ENCODE peak calls at places on chromosome 7, in four cellular contexts. K is mammary epithelial cell, B is neuronal stem cell, H is H9. N is an unnamed sample. For H3K4me1, the result is how much of the 10 kb centered on the place peaks cover.

GRCh38 chr7:128799451-128799850 is 7.7 kb downstream of the CCDC136 start:
- DNase-seq in K (no peak), B (no peak), H (no peak), N (no peak)

GRCh38 chr7:102469972-102470825 is 5.4 kb downstream of the LRWD1 start:
- DNase-seq in B (no peak), K (no peak), H (no peak), N (peak)

GRCh38 chr7:140448781-140449180 is 30.5 kb downstream of the MKRN1 start:
- DNase-seq in H (no peak), B (no peak), K (no peak), N (no peak)

GRCh38 chr7:74174606-74175082 is 488 bp downstream of the EIF4H start:
- DNase-seq in H (peak), B (peak), K (peak), N (no peak)

GRCh38 chr7:132937286-132937685 is 144.6 kb downstream of the CHCHD3 start:
- DNase-seq in H (no peak), K (no peak), B (no peak), N (no peak)

GRCh38 chr7:75957021-75957736 is 37.2 kb downstream of the TMEM120A start:
- DNase-seq in B (no peak), K (no peak), H (peak), N (no peak)

GRCh38 chr7:117313582-117313981 is 9.3 kb downstream of the WNT2 start:
- DNase-seq in H (no peak), K (no peak), B (no peak), N (no peak)

GRCh38 chr7:77482015-77482414 is 55.1 kb upstream of the PTPN12 start:
- DNase-seq in H (no peak), B (no peak), K (peak), N (no peak)

GRCh38 chr7:69213882-69214281 is 384.4 kb upstream of the AUTS2 start:
- DNase-seq in K (no peak), H (no peak), B (no peak), N (no peak)

GRCh38 chr7:11437987-11438386 is 394.0 kb downstream of the THSD7A start:
- DNase-seq in H (no peak), B (no peak), K (no peak), N (no peak)

GRCh38 chr7:106512217-106512616 is 148.7 kb downstream of the CCDC71L start:
- DNase-seq in B (no peak), H (no peak), K (no peak), N (no peak)
- H3K4me1 ChIP-seq in B (under half), H (under half), K (under half), N (under half)

GRCh38 chr7:99731638-99732374 is 3.2 kb downstream of the CYP3A7 start:
- DNase-seq in K (no peak), B (no peak), H (no peak), N (no peak)
- H3K4me1 ChIP-seq in K (under half), B (under half), H (under half), N (under half)

DNA sequence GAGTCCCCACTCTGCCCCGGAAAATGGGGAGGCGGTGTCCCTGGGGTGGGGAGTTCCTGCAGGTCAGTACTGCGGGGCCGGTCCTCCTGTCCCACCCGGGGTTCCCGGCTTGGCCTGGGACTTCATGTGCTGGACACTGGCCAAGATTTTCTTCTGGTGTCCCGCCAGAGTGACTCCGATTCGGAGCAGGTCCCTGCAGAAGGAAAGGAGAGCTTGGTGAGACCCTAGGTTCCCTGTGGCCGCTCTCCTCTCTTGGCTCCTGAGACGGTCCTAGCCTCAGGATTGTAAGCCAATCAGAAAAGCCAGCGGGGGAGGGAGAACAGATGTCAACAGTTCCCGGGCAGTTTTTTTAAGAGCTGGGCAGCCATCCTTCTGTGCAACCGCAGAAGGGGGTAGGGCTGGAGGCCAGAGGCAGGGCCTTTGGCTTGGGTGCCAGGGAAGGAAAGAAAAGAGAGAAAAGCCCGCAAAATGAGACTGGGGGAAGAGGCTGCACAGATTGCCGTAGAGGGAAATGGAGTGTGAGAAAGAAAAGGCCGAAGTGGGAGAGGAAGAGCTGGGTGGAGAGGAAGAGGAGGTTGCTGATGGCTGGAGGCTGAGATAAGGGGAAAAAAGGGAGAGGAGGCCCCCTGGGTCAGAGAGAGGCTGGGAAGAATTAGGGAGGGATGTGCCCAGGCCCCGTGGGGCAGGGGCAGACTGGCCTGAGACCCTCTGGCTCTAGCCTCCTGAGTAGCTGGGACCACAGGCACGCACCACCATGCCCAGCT is 23.7 kb downstream of the EPHB4 start:
- DNase-seq in B (peak), K (peak), H (peak), N (no peak)
- H3K4me1 ChIP-seq in B (under half), K (under half), H (under half), N (under half)

GRCh38 chr7:101175664-101176063 is 4.4 kb downstream of the NAT16 start:
- DNase-seq in H (no peak), B (no peak), K (no peak), N (no peak)
- H3K4me1 ChIP-seq in H (under half), B (under half), K (under half), N (under half)

GRCh38 chr7:55070271-55070743 is 51.5 kb downstream of the EGFR start:
- DNase-seq in H (no peak), K (no peak), B (no peak), N (no peak)
- H3K4me1 ChIP-seq in H (under half), K (half or more), B (under half), N (under half)